ENCODE peak calls at places on chromosomes 12 and 14, in seven cellular contexts. K is NCI-H69, M is H7, D is PC-3, L is HTR-8/SVneo, A is OCI-M1, S is pancreas. E is an unnamed sample.

GRCh38 chr14:89956294-89957009 is 725 bp downstream of the TDP1 start:
- DNase-seq in K (peak), M (no peak), D (peak), L (peak), A (peak), S (peak), E (peak)

GRCh38 chr12:32309811-32310755 is 89.3 kb upstream of the FGD4 start:
- DNase-seq in K (peak), M (no peak), D (no peak), L (no peak), A (no peak), S (no peak), E (no peak)

GRCh38 chr12:71691504-71692129 is 5.7 kb downstream of the TMEM19 start:
- DNase-seq in K (peak), M (no peak), D (no peak), L (no peak), A (no peak), S (peak), E (no peak)

GRCh38 chr12:108712164-108712924 is 19.0 kb downstream of the CORO1C start:
- DNase-seq in K (peak), M (no peak), D (no peak), L (no peak), A (no peak), S (no peak), E (no peak)

GRCh38 chr12:83793616-83794015 is 1106.9 kb downstream of the TMTC2 start:
- DNase-seq in K (no peak), M (no peak), D (no peak), L (no peak), A (no peak), S (no peak), E (peak)

GRCh38 chr14:54922598-54922997 is 20.0 kb upstream of the GCH1 start:
- DNase-seq in K (peak), M (no peak), D (no peak), L (no peak), A (no peak), S (no peak), E (no peak)

GRCh38 chr12:28622416-28622815 is 432.2 kb downstream of the CCDC91 start:
- DNase-seq in K (no peak), M (no peak), D (peak), L (no peak), A (no peak), S (no peak), E (peak)

GRCh38 chr14:30243157-30243556 is 315.5 kb upstream of the PRKD1 start:
- DNase-seq in K (peak), M (no peak), D (peak), L (no peak), A (no peak), S (no peak), E (no peak)

GRCh38 chr12:14833952-14834351 is 9.4 kb downstream of the ART4 start:
- DNase-seq in K (no peak), M (no peak), D (no peak), L (no peak), A (peak), S (no peak), E (no peak)

GRCh38 chr14:106129274-106129673 is 602.9 kb downstream of the TMEM121 start:
- DNase-seq in K (peak), M (no peak), D (no peak), L (no peak), A (no peak), S (no peak), E (no peak)

GRCh38 chr14:65403231-65403630 is 9.3 kb upstream of the FUT8 start:
- DNase-seq in K (no peak), M (no peak), D (peak), L (no peak), A (no peak), S (no peak), E (peak)

GRCh38 chr14:33839193-33840076 is 111.4 kb downstream of the EGLN3 start:
- DNase-seq in K (peak), M (peak), D (peak), L (peak), A (peak), S (peak), E (peak)

E was measured in mammary epithelial cell.